ENCODE peak calls at places on chromosome 6, in four cellular contexts. One of them, this sample, is unnamed.

GRCh38 chr6:35034411-35035171 is 106.5 kb downstream of the TCP11 start:
- DNase-seq in uterus: peak
- DNase-seq in right lobe of liver: peak
- DNase-seq in astrocyte of the spinal cord: no peak
- DNase-seq in this sample: no peak

GRCh38 chr6:136326038-136326561 is 36.5 kb upstream of the BCLAF1 start:
- DNase-seq in astrocyte of the spinal cord: peak
- DNase-seq in right lobe of liver: no peak
- DNase-seq in uterus: no peak
- DNase-seq in this sample: no peak

GRCh38 chr6:156639023-156639728 is 138.0 kb upstream of the ARID1B start:
- DNase-seq in right lobe of liver: no peak
- DNase-seq in uterus: no peak
- DNase-seq in astrocyte of the spinal cord: no peak
- DNase-seq in this sample: no peak

GRCh38 chr6:54702772-54703171 is 143.8 kb upstream of the FAM83B start:
- DNase-seq in right lobe of liver: no peak
- DNase-seq in uterus: no peak
- DNase-seq in astrocyte of the spinal cord: no peak
- DNase-seq in this sample: no peak

GRCh38 chr6:30824698-30825097 is 59.6 kb upstream of the DDR1 start:
- DNase-seq in right lobe of liver: no peak
- DNase-seq in uterus: no peak
- DNase-seq in astrocyte of the spinal cord: no peak
- DNase-seq in this sample: no peak

GRCh38 chr6:160070427-160070826 is 51.2 kb upstream of the SLC22A1 start:
- DNase-seq in uterus: no peak
- DNase-seq in right lobe of liver: no peak
- DNase-seq in astrocyte of the spinal cord: no peak
- DNase-seq in this sample: no peak

GRCh38 chr6:139533573-139534471 is 159.4 kb upstream of the CITED2 start:
- DNase-seq in uterus: no peak
- DNase-seq in right lobe of liver: no peak
- DNase-seq in astrocyte of the spinal cord: peak
- DNase-seq in this sample: peak

GRCh38 chr6:8278562-8278961 is 156.8 kb downstream of the SLC35B3 start:
- DNase-seq in astrocyte of the spinal cord: no peak
- DNase-seq in right lobe of liver: no peak
- DNase-seq in uterus: no peak
- DNase-seq in this sample: no peak

GRCh38 chr6:41469156-41469950 is 76.8 kb upstream of the FOXP4 start:
- DNase-seq in astrocyte of the spinal cord: no peak
- DNase-seq in uterus: no peak
- DNase-seq in right lobe of liver: no peak
- DNase-seq in this sample: no peak

GRCh38 chr6:14559754-14560527 is 442.4 kb downstream of the CD83 start:
- DNase-seq in uterus: no peak
- DNase-seq in astrocyte of the spinal cord: no peak
- DNase-seq in right lobe of liver: no peak
- DNase-seq in this sample: no peak

GRCh38 chr6:156068870-156069269 is 613.2 kb upstream of the NOX3 start:
- DNase-seq in right lobe of liver: no peak
- DNase-seq in astrocyte of the spinal cord: no peak
- DNase-seq in uterus: no peak
- DNase-seq in this sample: no peak

GRCh38 chr6:82690283-82690682 is 326.7 kb downstream of the TPBG start:
- DNase-seq in uterus: no peak
- DNase-seq in astrocyte of the spinal cord: no peak
- DNase-seq in right lobe of liver: no peak
- DNase-seq in this sample: no peak

GRCh38 chr6:136811261-136811660 is 11.1 kb upstream of the PEX7 start:
- DNase-seq in astrocyte of the spinal cord: no peak
- DNase-seq in right lobe of liver: no peak
- DNase-seq in uterus: no peak
- DNase-seq in this sample: peak

GRCh38 chr6:163127587-163127986 is 286.9 kb upstream of the QKI start:
- DNase-seq in right lobe of liver: no peak
- DNase-seq in uterus: no peak
- DNase-seq in astrocyte of the spinal cord: no peak
- DNase-seq in this sample: no peak

GRCh38 chr6:42336431-42336830 is 115.3 kb downstream of the TRERF1 start:
- DNase-seq in uterus: no peak
- DNase-seq in right lobe of liver: no peak
- DNase-seq in astrocyte of the spinal cord: no peak
- DNase-seq in this sample: no peak

GRCh38 chr6:170206931-170207431 is 83.9 kb downstream of the DLL1 start:
- DNase-seq in uterus: no peak
- DNase-seq in right lobe of liver: peak
- DNase-seq in astrocyte of the spinal cord: no peak
- DNase-seq in this sample: no peak

GRCh38 chr6:48535569-48535968 is 424.6 kb upstream of the PTCHD4 start:
- DNase-seq in right lobe of liver: no peak
- DNase-seq in astrocyte of the spinal cord: peak
- DNase-seq in uterus: no peak
- DNase-seq in this sample: peak

GRCh38 chr6:34465551-34466241 is at the start of gene PACSIN1:
- DNase-seq in astrocyte of the spinal cord: no peak
- DNase-seq in right lobe of liver: no peak
- DNase-seq in uterus: no peak
- DNase-seq in this sample: no peak

GRCh38 chr6:73797861-73798260 is 101.9 kb downstream of the CD109 start:
- DNase-seq in right lobe of liver: no peak
- DNase-seq in uterus: no peak
- DNase-seq in astrocyte of the spinal cord: no peak
- DNase-seq in this sample: no peak

GRCh38 chr6:117600008-117600743 is 2.1 kb downstream of the GOPC start:
- DNase-seq in right lobe of liver: no peak
- DNase-seq in uterus: no peak
- DNase-seq in astrocyte of the spinal cord: peak
- DNase-seq in this sample: peak

GRCh38 chr6:78967191-78967590 is 99.8 kb downstream of the IRAK1BP1 start:
- DNase-seq in astrocyte of the spinal cord: no peak
- DNase-seq in right lobe of liver: no peak
- DNase-seq in uterus: no peak
- DNase-seq in this sample: no peak

GRCh38 chr6:139944131-139944530 is 569.7 kb upstream of the CITED2 start:
- DNase-seq in astrocyte of the spinal cord: no peak
- DNase-seq in uterus: no peak
- DNase-seq in right lobe of liver: no peak
- DNase-seq in this sample: no peak

GRCh38 chr6:8180327-8181161 is 78.2 kb upstream of the EEF1E1 start:
- DNase-seq in astrocyte of the spinal cord: peak
- DNase-seq in uterus: no peak
- DNase-seq in right lobe of liver: no peak
- DNase-seq in this sample: peak

GRCh38 chr6:88702956-88703556 is 260.4 kb downstream of the RNGTT start:
- DNase-seq in uterus: no peak
- DNase-seq in astrocyte of the spinal cord: no peak
- DNase-seq in right lobe of liver: no peak
- DNase-seq in this sample: no peak

GRCh38 chr6:75196051-75196743 is 9.7 kb downstream of the COL12A1 start:
- DNase-seq in uterus: no peak
- DNase-seq in right lobe of liver: no peak
- DNase-seq in astrocyte of the spinal cord: peak
- DNase-seq in this sample: peak

GRCh38 chr6:143823463-143824006 is 19.6 kb upstream of the LTV1 start:
- DNase-seq in right lobe of liver: no peak
- DNase-seq in uterus: no peak
- DNase-seq in astrocyte of the spinal cord: peak
- DNase-seq in this sample: no peak

GRCh38 chr6:15481892-15482291 is 180.9 kb downstream of the DTNBP1 start:
- DNase-seq in uterus: no peak
- DNase-seq in astrocyte of the spinal cord: no peak
- DNase-seq in right lobe of liver: no peak
- DNase-seq in this sample: no peak

DNA sequence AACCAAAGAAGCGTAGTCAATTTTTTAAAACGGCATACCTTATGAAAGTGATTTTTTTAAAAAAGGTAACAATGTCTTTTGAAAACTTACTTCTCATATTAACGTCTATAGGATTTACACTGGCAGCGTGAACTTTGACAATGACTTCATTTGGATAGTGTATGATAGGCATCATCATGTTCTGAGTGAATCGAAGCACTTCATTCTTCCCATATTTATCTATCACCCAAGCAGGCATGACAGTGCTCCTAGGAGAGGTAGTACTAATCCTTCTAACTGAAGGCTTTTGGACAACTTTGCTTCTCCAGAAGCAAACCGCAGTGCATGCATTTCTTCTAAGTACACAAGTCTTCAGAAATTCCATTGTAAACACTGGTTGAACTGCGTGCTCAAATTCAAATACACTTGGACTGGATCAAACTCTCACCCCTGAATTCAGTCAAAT is 618 bp downstream of the RTN4IP1 start:
- DNase-seq in right lobe of liver: no peak
- DNase-seq in astrocyte of the spinal cord: no peak
- DNase-seq in uterus: no peak
- DNase-seq in this sample: no peak
- TF ChIP-seq CTCF in right lobe of liver: no peak
- TF ChIP-seq CTCF in astrocyte of the spinal cord: no peak
- TF ChIP-seq CTCF in uterus: no peak
- TF ChIP-seq CTCF in this sample: no peak

GRCh38 chr6:3831741-3832530 is 17.2 kb upstream of the FAM50B start:
- DNase-seq in astrocyte of the spinal cord: no peak
- DNase-seq in uterus: no peak
- DNase-seq in right lobe of liver: no peak
- DNase-seq in this sample: peak

GRCh38 chr6:3838992-3839867 is 9.9 kb upstream of the FAM50B start:
- DNase-seq in uterus: no peak
- DNase-seq in astrocyte of the spinal cord: no peak
- DNase-seq in right lobe of liver: peak
- DNase-seq in this sample: peak

GRCh38 chr6:3830806-3831205 is 18.4 kb upstream of the FAM50B start:
- DNase-seq in uterus: no peak
- DNase-seq in astrocyte of the spinal cord: no peak
- DNase-seq in right lobe of liver: no peak
- DNase-seq in this sample: no peak

GRCh38 chr6:3837781-3838180 is 11.4 kb upstream of the FAM50B start:
- DNase-seq in uterus: no peak
- DNase-seq in right lobe of liver: no peak
- DNase-seq in astrocyte of the spinal cord: no peak
- DNase-seq in this sample: no peak

GRCh38 chr6:3835055-3835731 is 14.0 kb upstream of the FAM50B start:
- DNase-seq in astrocyte of the spinal cord: no peak
- DNase-seq in right lobe of liver: peak
- DNase-seq in uterus: no peak
- DNase-seq in this sample: peak
- TF ChIP-seq CTCF in astrocyte of the spinal cord: no peak
- TF ChIP-seq CTCF in right lobe of liver: peak
- TF ChIP-seq CTCF in uterus: no peak
- TF ChIP-seq CTCF in this sample: no peak

DNA sequence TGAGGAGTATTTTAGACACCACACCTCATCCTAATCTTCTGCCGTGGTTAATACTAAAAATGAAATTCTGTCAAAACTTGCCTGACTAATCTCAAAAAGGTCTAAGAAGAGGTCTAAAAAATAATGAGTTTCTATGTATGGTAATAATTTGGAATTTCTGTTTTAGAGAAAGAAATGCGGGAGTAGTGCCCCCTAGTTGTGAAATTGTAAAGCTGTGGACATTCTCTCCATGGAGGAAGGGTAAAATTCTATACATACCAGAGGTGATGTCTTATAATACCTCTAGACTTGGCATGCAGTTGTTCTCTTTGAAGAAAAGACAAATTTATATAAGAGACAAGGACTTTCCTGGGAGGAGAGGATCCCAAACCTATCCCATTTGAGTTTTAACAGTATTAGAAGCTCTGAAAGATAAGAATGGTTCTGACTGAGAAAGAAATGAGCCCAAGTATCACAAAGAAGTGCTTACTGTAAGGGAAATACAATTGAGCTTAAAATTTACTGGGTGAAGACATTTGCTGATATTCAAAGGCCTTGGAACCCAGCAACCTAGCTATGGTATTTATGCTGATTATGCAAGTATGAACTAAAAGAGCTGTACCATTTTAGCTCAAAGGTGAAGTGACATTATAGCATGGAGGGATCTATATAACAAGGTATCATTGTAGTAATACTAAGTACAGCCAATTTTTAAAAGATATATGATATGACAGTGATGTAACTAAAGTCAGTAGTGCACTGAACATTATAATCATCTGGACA is 5.1 kb upstream of the EPHA7 start:
- DNase-seq in astrocyte of the spinal cord: peak
- DNase-seq in right lobe of liver: no peak
- DNase-seq in uterus: no peak
- DNase-seq in this sample: peak
- TF ChIP-seq CTCF in astrocyte of the spinal cord: peak
- TF ChIP-seq CTCF in right lobe of liver: peak
- TF ChIP-seq CTCF in uterus: peak
- TF ChIP-seq CTCF in this sample: peak

DNA sequence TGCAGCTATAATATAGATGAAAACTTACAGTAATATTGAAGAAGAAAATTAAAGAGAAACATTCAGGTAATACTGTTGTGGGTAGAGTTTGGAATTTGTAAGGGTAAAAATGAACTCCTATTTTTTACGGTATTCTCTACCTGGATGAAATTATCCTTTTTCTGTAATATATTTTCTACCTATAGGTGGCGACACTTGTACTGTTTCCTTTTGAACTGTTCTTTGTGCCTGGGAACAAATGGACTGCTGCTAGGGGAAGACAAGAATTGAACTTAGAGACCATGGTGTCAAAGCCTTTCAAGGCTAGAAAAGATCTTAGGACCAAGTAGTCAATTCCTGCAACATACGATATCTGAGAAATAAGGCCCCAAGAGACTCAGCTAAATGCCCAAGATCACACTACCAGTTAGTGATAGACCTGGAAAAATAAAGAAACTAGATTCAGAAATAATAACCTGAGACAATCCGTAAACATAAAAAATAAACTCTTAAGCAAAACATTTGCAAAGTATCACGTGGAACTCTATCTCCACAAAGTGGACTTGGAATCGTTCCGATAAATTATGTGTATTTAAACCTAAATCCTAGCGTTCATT is 383.8 kb downstream of the TFAP2A start:
- DNase-seq in uterus: no peak
- DNase-seq in right lobe of liver: no peak
- DNase-seq in astrocyte of the spinal cord: no peak
- DNase-seq in this sample: no peak
- TF ChIP-seq CTCF in uterus: no peak
- TF ChIP-seq CTCF in right lobe of liver: peak
- TF ChIP-seq CTCF in astrocyte of the spinal cord: no peak
- TF ChIP-seq CTCF in this sample: peak

This sample was measured in fibroblast of the aortic adventitia.